ENCODE peak calls at places on chromosomes 7 and 10, in ten cellular contexts. F is heart right ventricle; X is SHP77; K is Calu3; G is heart left ventricle; V is left ventricle myocardium inferior; O is AG08396; D is activated naive CD4-positive, alpha-beta T cell treated with anti-CD3 and anti-CD28 coated beads, Interleukin-2, amount 10 ng/mL, durations not matched to agents 7 days and 5 days; R is AG08395; J is amygdala. Y is an unnamed sample.

GRCh38 chr10:77328272-77328816 is 309.3 kb downstream of the KCNMA1 start:
- DNase-seq in D (peak), V (no peak), O (peak), X (no peak), F (no peak), R (peak), G (peak), K (peak), J (no peak), Y (peak)

GRCh38 chr7:91280180-91280579 is 15.9 kb downstream of the FZD1 start:
- DNase-seq in F (no peak), R (no peak), O (no peak), G (no peak), J (no peak), K (no peak), D (no peak), X (peak), V (no peak), Y (no peak)

GRCh38 chr7:133789951-133790350 is 337.2 kb upstream of the LRGUK start:
- DNase-seq in J (no peak), R (no peak), G (no peak), O (no peak), D (no peak), X (no peak), V (no peak), F (no peak), K (no peak), Y (peak)

GRCh38 chr7:14218338-14218737 is 228.9 kb upstream of the ETV1 start:
- DNase-seq in V (no peak), F (no peak), R (no peak), J (no peak), G (no peak), X (no peak), O (no peak), K (no peak), D (no peak), Y (no peak)

GRCh38 chr7:113392841-113393540 is 274.6 kb upstream of the SMIM30 start:
- DNase-seq in G (no peak), D (no peak), R (no peak), X (peak), O (no peak), F (no peak), V (no peak), K (no peak), J (no peak), Y (no peak)

GRCh38 chr10:17003151-17003550 is 126.5 kb downstream of the CUBN start:
- DNase-seq in J (no peak), K (no peak), O (no peak), D (peak), X (no peak), V (no peak), G (no peak), R (peak), F (no peak), Y (peak)

GRCh38 chr10:85600744-85601081 is 765.9 kb downstream of the GRID1 start:
- DNase-seq in J (no peak), D (no peak), V (no peak), K (no peak), F (no peak), X (no peak), G (no peak), R (no peak), O (no peak), Y (no peak)

GRCh38 chr10:112744525-112744924 is 205.5 kb upstream of the TCF7L2 start:
- DNase-seq in X (no peak), O (no peak), K (peak), F (no peak), V (no peak), D (no peak), G (no peak), R (no peak), J (no peak), Y (no peak)

GRCh38 chr10:100743626-100744135 is 1.7 kb upstream of the PAX2 start:
- DNase-seq in J (peak), X (peak), R (peak), F (no peak), O (peak), G (no peak), K (no peak), V (no peak), D (peak), Y (peak)

GRCh38 chr7:73700581-73701134 is 17.3 kb downstream of the BUD23 start:
- DNase-seq in O (no peak), K (no peak), J (no peak), F (no peak), R (no peak), G (no peak), V (no peak), X (no peak), D (no peak), Y (no peak)

GRCh38 chr10:126851414-126851813 is 53.8 kb upstream of the DOCK1 start:
- DNase-seq in D (no peak), G (no peak), X (no peak), K (no peak), O (no peak), V (no peak), J (no peak), F (no peak), R (no peak), Y (no peak)

GRCh38 chr10:132447446-132448247 is 50.6 kb downstream of the PWWP2B start:
- DNase-seq in D (peak), J (no peak), K (peak), X (no peak), O (peak), V (no peak), G (no peak), R (peak), F (no peak), Y (peak)

GRCh38 chr10:33139191-33139646 is 181.2 kb upstream of the ITGB1 start:
- DNase-seq in K (no peak), J (no peak), O (no peak), X (no peak), F (no peak), G (no peak), R (no peak), V (no peak), D (peak), Y (no peak)

GRCh38 chr10:36489181-36489927 is 636.0 kb upstream of the ANKRD30A start:
- DNase-seq in V (peak), K (no peak), F (peak), X (no peak), G (peak), R (no peak), D (no peak), O (no peak), J (no peak), Y (no peak)

GRCh38 chr10:2079603-2080078 is 342.3 kb upstream of the ADARB2 start:
- DNase-seq in D (no peak), X (no peak), J (no peak), V (no peak), R (no peak), K (no peak), F (no peak), O (no peak), G (no peak), Y (no peak)

GRCh38 chr7:11130012-11130411 is 156.3 kb downstream of the PHF14 start:
- DNase-seq in J (no peak), R (no peak), X (no peak), O (no peak), V (no peak), K (no peak), F (no peak), D (no peak), G (no peak), Y (peak)

GRCh38 chr7:115678049-115678982 is 352.2 kb downstream of the TFEC start:
- DNase-seq in D (no peak), F (no peak), R (peak), K (peak), V (no peak), X (no peak), O (peak), J (no peak), G (no peak), Y (peak)

GRCh38 chr10:2985729-2986232 is 81.6 kb upstream of the PFKP start:
- DNase-seq in G (no peak), D (no peak), R (peak), K (peak), V (no peak), F (no peak), X (no peak), J (no peak), O (peak), Y (peak)

GRCh38 chr7:44572771-44573170 is 937 bp downstream of the DDX56 start:
- DNase-seq in D (no peak), K (no peak), X (no peak), V (no peak), R (no peak), G (no peak), O (no peak), F (no peak), J (no peak), Y (no peak)

GRCh38 chr10:17599089-17599488 is 18.1 kb downstream of the HACD1 start:
- DNase-seq in F (no peak), D (no peak), X (no peak), K (no peak), O (peak), R (peak), J (no peak), V (no peak), G (no peak), Y (peak)

GRCh38 chr10:132898391-132899053 is 43.8 kb downstream of the CFAP46 start:
- DNase-seq in X (no peak), K (no peak), R (no peak), V (no peak), D (peak), J (no peak), F (peak), O (no peak), G (peak), Y (no peak)

GRCh38 chr7:67371429-67372305 is 375.0 kb downstream of the TYW1 start:
- DNase-seq in D (peak), X (peak), J (peak), G (peak), F (peak), O (peak), K (peak), R (peak), V (peak), Y (peak)

GRCh38 chr7:91142743-91143142 is 121.5 kb upstream of the FZD1 start:
- DNase-seq in D (no peak), R (no peak), F (no peak), O (no peak), G (no peak), V (no peak), X (no peak), J (no peak), K (no peak), Y (no peak)

GRCh38 chr10:51001587-51001986 is 72.7 kb upstream of the PRKG1 start:
- DNase-seq in V (no peak), O (no peak), X (no peak), D (no peak), F (no peak), R (peak), K (no peak), J (no peak), G (no peak), Y (peak)